ENCODE peak calls at places on chromosome 3, in four cellular contexts. L is A549, X is H1, S is HepG2. E is an unnamed sample.

GRCh38 chr3:45126730-45127129 is 19.4 kb downstream of the CDCP1 start:
- DNase-seq in S (no peak), L (no peak), X (no peak), E (no peak)

GRCh38 chr3:43995929-43996378 is 245.7 kb upstream of the TOPAZ1 start:
- DNase-seq in L (peak; percentile 52), X (no peak), S (no peak), E (no peak)

GRCh38 chr3:109559389-109559788 is 222.0 kb upstream of the DPPA4 start:
- DNase-seq in S (no peak), L (no peak), X (no peak), E (no peak)

GRCh38 chr3:26106119-26106690 is 316.3 kb downstream of the OXSM start:
- DNase-seq in S (no peak), L (no peak), X (no peak), E (no peak)

GRCh38 chr3:27521179-27521871 is 37.1 kb upstream of the SLC4A7 start:
- DNase-seq in L (peak; percentile 93), S (peak; percentile 69), X (no peak), E (no peak)

GRCh38 chr3:124817079-124817478 is 70.1 kb downstream of the ITGB5 start:
- DNase-seq in L (no peak), X (no peak), S (no peak), E (no peak)

GRCh38 chr3:42099020-42099765 is 8.0 kb downstream of the TRAK1 start:
- DNase-seq in S (no peak), X (no peak), L (no peak), E (no peak)

GRCh38 chr3:114557791-114558190 is 264.0 kb downstream of the TIGIT start:
- DNase-seq in X (no peak), S (no peak), L (no peak), E (no peak)

GRCh38 chr3:138950006-138950644 is 3.1 kb downstream of the FOXL2NB start:
- DNase-seq in S (no peak), X (no peak), L (no peak), E (no peak)

GRCh38 chr3:132870596-132870995 is 148.4 kb upstream of the NPHP3 start:
- DNase-seq in S (no peak), X (no peak), L (no peak), E (no peak)

GRCh38 chr3:130746296-130747039 is at the start of gene PIK3R4:
- DNase-seq in L (peak; percentile 96), S (peak; percentile 98), X (peak; percentile 77), E (peak; percentile 80)

GRCh38 chr3:136898954-136899353 is 36.9 kb downstream of the NCK1 start:
- DNase-seq in S (no peak), L (no peak), X (no peak), E (no peak)

GRCh38 chr3:152026033-152026556 is 152.7 kb downstream of the SUCNR1 start:
- DNase-seq in L (peak; percentile 87), S (no peak), X (no peak), E (no peak)

GRCh38 chr3:128074851-128075515 is 22.7 kb downstream of the SEC61A1 start:
- DNase-seq in S (no peak), X (no peak), L (no peak), E (no peak)

GRCh38 chr3:59127071-59127470 is 77.2 kb upstream of the CFAP20DC start:
- DNase-seq in S (no peak), X (no peak), L (peak; percentile 18), E (no peak)

GRCh38 chr3:44554626-44555592 is at the start of gene ZKSCAN7:
- DNase-seq in X (peak; percentile 23), S (peak; percentile 37), L (no peak), E (no peak)

GRCh38 chr3:11810276-11810675 is 36.4 kb downstream of the TAMM41 start:
- DNase-seq in L (no peak), S (no peak), X (no peak), E (no peak)

GRCh38 chr3:184405075-184406060 is 25.5 kb downstream of the CHRD start:
- DNase-seq in S (no peak), L (no peak), X (no peak), E (no peak)

GRCh38 chr3:119322021-119322522 is 27.9 kb downstream of the ARHGAP31 start:
- DNase-seq in L (no peak), S (no peak), X (no peak), E (no peak)

GRCh38 chr3:119319311-119319710 is 25.1 kb downstream of the ARHGAP31 start:
- DNase-seq in X (no peak), S (no peak), L (no peak), E (no peak)

GRCh38 chr3:119315600-119316312 is 21.6 kb downstream of the ARHGAP31 start:
- DNase-seq in L (no peak), X (no peak), S (no peak), E (no peak)

GRCh38 chr3:119316313-119316670 is 22.1 kb downstream of the ARHGAP31 start:
- DNase-seq in X (no peak), L (no peak), S (no peak), E (no peak)

GRCh38 chr3:119318871-119319270 is 24.7 kb downstream of the ARHGAP31 start:
- DNase-seq in S (no peak), X (no peak), L (no peak), E (no peak)
- TF ChIP-seq RFX5 in S (no peak), X (no peak), L (no peak), E (no peak)

DNA sequence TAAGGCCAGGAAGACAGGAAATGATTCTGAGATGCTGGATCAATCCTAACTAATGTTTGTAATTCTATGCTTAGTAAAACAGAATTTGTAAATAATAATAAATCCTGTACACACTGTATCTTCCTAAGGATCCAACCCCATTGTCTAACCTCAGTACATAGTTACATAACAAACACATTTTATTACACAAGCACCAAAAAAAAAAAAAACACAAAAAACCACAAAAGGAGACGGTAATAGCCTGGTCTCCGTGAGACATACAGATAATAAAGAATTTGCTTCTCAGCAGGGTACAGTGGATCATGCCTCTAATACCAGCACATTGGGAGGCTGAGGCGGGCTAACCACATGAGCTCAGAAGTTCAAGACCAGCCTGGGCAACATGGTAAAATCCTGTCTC is 558.8 kb downstream of the MAGI1 start:
- DNase-seq in L (no peak), S (no peak), X (no peak), E (no peak)
- TF ChIP-seq RAD21 in L (no peak), S (no peak), X (no peak), E (no peak)

DNA sequence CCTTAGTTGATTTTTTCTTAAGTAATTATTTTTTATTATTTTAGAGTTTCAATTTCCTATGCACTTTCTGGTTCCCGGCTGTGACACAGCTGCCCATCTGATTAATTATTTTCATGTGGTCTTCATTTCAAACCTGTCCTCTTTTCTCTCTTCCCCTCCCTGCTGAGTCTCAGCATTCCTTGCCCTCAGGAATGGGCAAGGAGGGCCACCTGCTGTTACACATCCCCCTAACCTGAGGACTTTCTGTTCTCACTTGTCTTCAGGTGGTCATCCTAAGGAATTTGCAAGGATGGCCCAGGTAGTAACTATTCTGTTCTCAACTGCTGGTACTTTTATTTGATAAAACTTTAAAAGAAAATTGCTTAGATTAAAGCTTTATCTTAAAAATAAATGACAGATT is 545.0 kb downstream of the OTOL1 start:
- DNase-seq in L (no peak), S (no peak), X (peak; percentile 39), E (no peak)
- TF ChIP-seq PHF8 in L (no peak), S (no peak), X (no peak), E (no peak)

DNA sequence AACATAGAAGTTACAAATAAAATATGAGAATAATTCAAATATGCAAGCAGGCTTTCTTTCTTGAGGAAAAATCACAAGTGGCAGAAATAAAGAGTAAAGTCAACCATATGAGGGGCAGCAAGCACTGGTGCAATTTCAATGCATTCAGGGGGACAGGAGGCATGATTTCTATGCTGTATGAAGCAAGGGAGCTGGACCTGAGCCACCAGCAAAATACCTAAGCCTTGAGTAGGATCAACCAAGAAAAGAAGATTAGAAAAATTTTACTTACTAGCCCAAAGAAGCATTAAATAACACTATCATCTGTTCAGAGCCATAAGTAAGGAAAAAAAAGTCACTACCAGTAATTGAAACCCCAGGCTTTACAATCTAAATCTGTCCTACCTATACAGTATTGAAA is 6.3 kb downstream of the ADGRG7 start:
- DNase-seq in X (no peak), L (no peak), S (no peak), E (no peak)
- TF ChIP-seq RFX5 in X (no peak), L (no peak), S (no peak), E (no peak)

GRCh38 chr3:55690161-55690560 is 203.1 kb upstream of the WNT5A start:
- DNase-seq in L (no peak), X (no peak), S (no peak), E (no peak)

GRCh38 chr3:55692295-55692957 is 205.3 kb upstream of the WNT5A start:
- DNase-seq in L (no peak), S (no peak), X (no peak), E (no peak)

GRCh38 chr3:55690746-55691540 is 203.8 kb upstream of the WNT5A start:
- DNase-seq in L (no peak), S (no peak), X (peak; percentile 39), E (no peak)

GRCh38 chr3:55697177-55697865 is 210.2 kb upstream of the WNT5A start:
- DNase-seq in S (no peak), L (no peak), X (no peak), E (no peak)

GRCh38 chr3:55692958-55693558 is 206.0 kb upstream of the WNT5A start:
- DNase-seq in S (no peak), L (no peak), X (no peak), E (no peak)
- TF ChIP-seq RAD21 in S (no peak), L (no peak), X (no peak), E (no peak)

GRCh38 chr3:192905980-192906678 is 11.5 kb downstream of the MB21D2 start:
- DNase-seq in S (no peak), X (no peak), L (no peak), E (no peak)
- TF ChIP-seq PHF8 in S (no peak), X (no peak), L (no peak), E (no peak)